ENCODE peak calls at places on chromosomes 1 and 21, in eight cellular contexts. M is SK-N-SH, F is HepG2, D is K562, O is HCT116, S is H1, Y is GM12878, H is endothelial cell of umbilical vein. I is an unnamed sample. For H3K79me2, the result is how much of the 10 kb centered on the place peaks cover.

GRCh38 chr1:190747643-190748186 is 270.1 kb upstream of the BRINP3 start:
- DNase-seq in O (no peak), H (peak), M (no peak), F (no peak), D (no peak), S (no peak), Y (no peak), I (no peak)

GRCh38 chr21:21174676-21175075 is 176.5 kb downstream of the NCAM2 start:
- DNase-seq in O (no peak), S (no peak), M (no peak), F (no peak), Y (no peak), H (no peak), D (no peak), I (no peak)

GRCh38 chr1:30785181-30785580 is 27.6 kb upstream of the LAPTM5 start:
- DNase-seq in D (no peak), Y (no peak), H (no peak), S (no peak), O (no peak), M (no peak), F (no peak), I (no peak)

GRCh38 chr1:100188617-100189016 is 10.6 kb upstream of the LRRC39 start:
- DNase-seq in O (no peak), Y (peak), D (no peak), S (no peak), M (peak), H (no peak), F (no peak), I (no peak)

GRCh38 chr1:114353233-114353632 is 157.8 kb downstream of the TRIM33 start:
- DNase-seq in F (peak), S (no peak), H (peak), O (no peak), Y (no peak), D (peak), M (peak), I (peak)

GRCh38 chr1:20449736-20450311 is 36.2 kb downstream of the CAMK2N1 start:
- DNase-seq in H (no peak), D (no peak), F (peak), S (no peak), Y (no peak), O (no peak), M (no peak), I (no peak)

GRCh38 chr1:208025036-208025435 is 114.1 kb upstream of the CD34 start:
- DNase-seq in Y (no peak), O (no peak), S (no peak), D (no peak), M (no peak), F (no peak), H (no peak), I (no peak)

GRCh38 chr1:223846668-223847007 is 891 bp upstream of the TP53BP2 start:
- DNase-seq in S (no peak), H (no peak), O (no peak), Y (no peak), M (peak), D (no peak), F (peak), I (peak)

GRCh38 chr1:166695115-166695514 is 144.2 kb upstream of the POGK start:
- DNase-seq in D (no peak), Y (no peak), F (no peak), O (no peak), S (no peak), M (no peak), H (no peak), I (no peak)

GRCh38 chr1:25246600-25247023 is 642 bp downstream of the RSRP1 start:
- DNase-seq in Y (no peak), S (no peak), M (peak), H (no peak), O (no peak), D (no peak), F (no peak), I (peak)

GRCh38 chr1:25243907-25244306 is 3.3 kb downstream of the RSRP1 start:
- DNase-seq in F (no peak), O (no peak), Y (no peak), S (no peak), H (no peak), D (no peak), M (peak), I (no peak)

GRCh38 chr1:25247024-25247828 is at the start of gene RSRP1:
- DNase-seq in M (peak), Y (peak), D (peak), S (peak), O (peak), F (peak), H (peak), I (peak)

GRCh38 chr1:25245809-25246599 is 1.2 kb downstream of the RSRP1 start:
- DNase-seq in S (no peak), Y (no peak), F (peak), M (peak), O (no peak), H (peak), D (peak), I (peak)

DNA sequence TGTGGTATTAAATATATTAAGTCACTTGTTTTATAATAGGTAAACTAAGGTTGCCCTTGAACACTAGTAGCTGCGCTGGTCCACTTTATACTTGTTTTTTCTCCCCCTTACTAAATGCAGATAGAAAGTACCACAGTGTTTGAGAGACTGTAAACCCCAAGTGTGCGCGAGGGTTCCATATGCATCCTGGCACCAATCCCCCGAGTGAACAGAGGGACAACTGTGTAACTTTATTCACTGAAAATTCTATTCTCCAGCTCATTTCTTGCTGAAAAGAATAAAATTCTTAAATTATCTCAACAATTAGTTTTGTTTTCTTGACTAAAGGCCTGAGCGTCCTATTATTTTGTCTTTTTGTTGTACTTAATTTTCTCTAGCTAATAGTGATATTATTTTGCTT is 1.9 kb downstream of the RSRP1 start:
- DNase-seq in H (no peak), M (no peak), S (no peak), D (no peak), F (no peak), Y (no peak), O (no peak), I (no peak)
- H3K79me2 ChIP-seq in H (under half), M (half or more), S (under half), D (half or more), F (under half), Y (under half), O (half or more), I (under half)

DNA sequence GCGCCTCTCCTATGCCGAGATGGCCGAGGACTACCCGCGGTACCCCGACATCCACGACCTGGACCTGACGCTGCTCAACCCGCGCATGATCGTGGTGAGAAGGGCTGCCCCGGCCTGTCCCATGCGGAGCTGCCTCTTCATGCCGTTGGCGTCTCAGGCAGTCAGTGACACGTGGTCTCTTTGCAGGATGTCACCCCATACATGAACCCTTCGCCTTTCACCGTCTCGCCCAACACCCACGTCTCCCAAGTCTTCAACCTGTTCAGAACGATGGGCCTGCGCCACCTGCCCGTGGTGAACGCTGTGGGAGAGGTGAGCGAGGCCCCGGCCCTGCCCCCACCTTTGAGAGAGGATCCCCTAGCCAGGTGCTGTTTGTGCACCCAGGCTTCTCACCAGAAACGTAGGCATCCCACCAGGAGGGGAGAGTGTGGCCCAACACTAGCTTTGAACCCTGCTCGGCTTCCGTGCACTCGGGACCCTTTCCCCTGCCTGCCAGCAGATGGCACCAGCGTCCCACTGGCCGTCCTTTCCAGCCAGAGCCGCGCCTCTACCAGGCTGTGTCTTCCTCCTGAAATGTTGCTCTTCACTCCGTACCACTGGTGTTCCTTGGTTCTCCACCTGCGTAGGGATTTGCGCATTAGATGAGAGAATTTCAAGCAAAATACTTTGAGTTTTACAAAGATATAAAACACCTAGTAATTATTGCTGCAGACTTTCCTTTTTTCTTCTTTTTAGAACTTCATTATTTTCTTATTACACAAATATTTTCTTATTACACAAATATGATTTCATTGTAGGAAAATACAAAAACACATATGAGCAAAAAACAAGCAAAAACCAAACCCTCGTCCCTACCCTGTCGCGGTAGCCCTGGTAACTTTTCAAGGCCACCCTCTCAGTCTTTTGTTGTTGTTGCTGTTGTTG is 9.0 kb downstream of the NPPA start:
- DNase-seq in S (peak), D (peak), Y (peak), F (peak), M (peak), O (no peak), H (peak), I (peak)
- TF ChIP-seq POLR2AphosphoS5 in S (no peak), D (no peak), Y (no peak), F (no peak), M (peak), O (no peak), H (peak), I (no peak)

GRCh38 chr1:214458541-214458940 is 92.9 kb downstream of the PTPN14 start:
- DNase-seq in H (peak), F (no peak), O (no peak), S (no peak), M (no peak), D (no peak), Y (no peak), I (no peak)
- H3K79me2 ChIP-seq in H (half or more), F (under half), O (under half), S (half or more), M (half or more), D (under half), Y (under half), I (half or more)

GRCh38 chr1:55669308-55669707 is 454.1 kb upstream of the USP24 start:
- DNase-seq in S (no peak), F (no peak), O (no peak), Y (no peak), M (no peak), D (no peak), H (no peak), I (no peak)
- TF ChIP-seq POLR2AphosphoS5 in S (no peak), F (no peak), O (no peak), Y (no peak), M (no peak), D (no peak), H (no peak), I (no peak)

GRCh38 chr1:2298685-2299673 is 70.9 kb downstream of the SKI start:
- DNase-seq in S (no peak), M (peak), O (no peak), F (no peak), H (no peak), Y (no peak), D (no peak), I (no peak)
- H3K79me2 ChIP-seq in S (half or more), M (half or more), O (half or more), F (half or more), H (half or more), Y (under half), D (half or more), I (half or more)

DNA sequence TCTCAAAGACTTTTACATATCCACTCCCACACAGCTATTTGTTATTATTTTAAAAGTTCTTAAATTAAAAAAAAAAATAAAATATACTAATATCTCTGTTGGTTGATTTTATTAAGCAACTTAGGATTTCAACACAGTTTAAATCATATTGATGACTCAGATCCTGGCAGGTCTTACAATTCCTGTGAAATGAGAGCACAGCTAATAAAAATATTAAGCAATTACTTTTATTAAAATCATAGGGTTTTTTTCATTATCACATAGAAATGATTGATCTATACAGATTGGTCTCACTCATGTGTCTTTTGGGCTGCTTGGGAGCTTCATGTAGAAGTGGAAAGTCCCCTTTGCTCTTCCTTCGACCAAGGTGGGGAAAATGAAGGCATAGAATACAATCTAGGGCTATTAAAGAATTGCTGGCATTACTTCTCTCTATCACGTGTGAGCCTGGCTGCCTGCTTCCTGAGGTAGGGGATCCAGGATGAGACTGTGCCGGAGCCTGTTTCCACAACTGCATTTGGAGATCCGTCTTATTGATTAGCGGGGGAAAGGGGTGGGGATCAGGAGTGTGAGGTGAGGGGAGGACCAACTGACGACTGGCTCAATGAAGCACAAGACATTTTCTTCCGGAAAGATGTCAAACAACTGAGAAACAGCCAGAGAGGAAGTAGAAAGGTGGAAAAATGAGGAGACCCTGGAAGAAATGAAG is 858.0 kb downstream of the USP25 start:
- DNase-seq in M (peak), D (no peak), H (peak), Y (no peak), F (no peak), O (no peak), S (no peak), I (peak)
- TF ChIP-seq POLR2AphosphoS5 in M (no peak), D (no peak), H (no peak), Y (no peak), F (no peak), O (no peak), S (no peak), I (no peak)

GRCh38 chr1:93876284-93876683 is 2.7 kb downstream of the DNTTIP2 start:
- DNase-seq in D (no peak), M (no peak), Y (no peak), F (no peak), S (no peak), O (no peak), H (no peak), I (no peak)

GRCh38 chr1:93878889-93879586 is at the start of gene DNTTIP2:
- DNase-seq in D (peak), H (peak), Y (peak), O (peak), S (peak), M (peak), F (peak), I (peak)

GRCh38 chr1:93877529-93877928 is 1.5 kb downstream of the DNTTIP2 start:
- DNase-seq in S (no peak), O (no peak), F (no peak), M (no peak), D (no peak), Y (no peak), H (no peak), I (no peak)

GRCh38 chr1:93880731-93881130 is 1.7 kb upstream of the DNTTIP2 start:
- DNase-seq in O (no peak), Y (no peak), H (no peak), S (no peak), M (no peak), F (no peak), D (no peak), I (no peak)

GRCh38 chr1:93878501-93878888 is 511 bp downstream of the DNTTIP2 start:
- DNase-seq in Y (no peak), F (peak), H (peak), S (no peak), D (peak), M (peak), O (peak), I (peak)
- H3K79me2 ChIP-seq in Y (under half), F (under half), H (under half), S (under half), D (half or more), M (half or more), O (half or more), I (under half)

GRCh38 chr1:160641323-160642280 is 5.2 kb downstream of the SLAMF1 start:
- DNase-seq in S (no peak), H (no peak), M (no peak), O (no peak), Y (no peak), F (no peak), D (no peak), I (no peak)
- TF ChIP-seq POLR2AphosphoS5 in S (no peak), H (no peak), M (no peak), O (no peak), Y (peak), F (no peak), D (no peak), I (no peak)

GRCh38 chr1:153945795-153946621 is 510 bp downstream of the DENND4B start:
- DNase-seq in S (no peak), O (no peak), H (peak), D (peak), Y (peak), F (no peak), M (peak), I (peak)

GRCh38 chr1:153944822-153945117 is 1.7 kb downstream of the DENND4B start:
- DNase-seq in H (no peak), S (no peak), F (no peak), D (no peak), Y (no peak), O (no peak), M (no peak), I (no peak)

GRCh38 chr1:153944005-153944821 is 2.3 kb downstream of the DENND4B start:
- DNase-seq in H (no peak), D (no peak), F (no peak), M (peak), Y (no peak), O (no peak), S (no peak), I (no peak)

GRCh38 chr1:153945131-153945794 is 1.3 kb downstream of the DENND4B start:
- DNase-seq in Y (no peak), H (peak), M (peak), D (peak), O (no peak), F (no peak), S (no peak), I (peak)

GRCh38 chr1:153946622-153947246 is at the start of gene DENND4B:
- DNase-seq in F (peak), Y (no peak), M (peak), S (no peak), D (peak), O (no peak), H (peak), I (peak)
- H3K79me2 ChIP-seq in F (under half), Y (under half), M (under half), S (under half), D (under half), O (under half), H (under half), I (under half)